ENCODE peak calls at places on chromosomes 2 and 18, in seven cellular contexts. One of them, this sample, is unnamed.

GRCh38 chr2:80364511-80365212 is 60.1 kb upstream of the LRRTM1 start:
- DNase-seq in ACHN: no peak
- DNase-seq in A549: no peak
- DNase-seq in ELF-1: peak; percentile 10
- DNase-seq in amniotic stem cell: no peak
- DNase-seq in iris pigment epithelial cell: no peak
- DNase-seq in activated effector memory CD4-positive, alpha-beta T cell treated with Interleukin-2 at 50 U/mL for 16 hours: no peak
- DNase-seq in this sample: no peak

GRCh38 chr18:79951545-79952456 is at the start of gene SLC66A2:
- DNase-seq in ACHN: peak; percentile 79
- DNase-seq in A549: peak; percentile 66
- DNase-seq in ELF-1: peak; percentile 74
- DNase-seq in amniotic stem cell: peak; percentile 69
- DNase-seq in iris pigment epithelial cell: peak; percentile 84
- DNase-seq in activated effector memory CD4-positive, alpha-beta T cell treated with Interleukin-2 at 50 U/mL for 16 hours: peak; percentile 92
- DNase-seq in this sample: peak; percentile 84

GRCh38 chr2:48232351-48232750 is 297.6 kb upstream of the STON1 start:
- DNase-seq in ACHN: no peak
- DNase-seq in A549: no peak
- DNase-seq in ELF-1: no peak
- DNase-seq in amniotic stem cell: no peak
- DNase-seq in iris pigment epithelial cell: no peak
- DNase-seq in activated effector memory CD4-positive, alpha-beta T cell treated with Interleukin-2 at 50 U/mL for 16 hours: no peak
- DNase-seq in this sample: peak; percentile 44

GRCh38 chr2:171615071-171615470 is 72.2 kb upstream of the DYNC1I2 start:
- DNase-seq in ACHN: no peak
- DNase-seq in A549: no peak
- DNase-seq in ELF-1: no peak
- DNase-seq in amniotic stem cell: no peak
- DNase-seq in iris pigment epithelial cell: peak; percentile 59
- DNase-seq in activated effector memory CD4-positive, alpha-beta T cell treated with Interleukin-2 at 50 U/mL for 16 hours: no peak
- DNase-seq in this sample: no peak

GRCh38 chr2:104854507-104855173 is 725 bp downstream of the POU3F3 start:
- DNase-seq in ACHN: peak; percentile 65
- DNase-seq in A549: no peak
- DNase-seq in ELF-1: peak; percentile 34
- DNase-seq in amniotic stem cell: no peak
- DNase-seq in iris pigment epithelial cell: no peak
- DNase-seq in activated effector memory CD4-positive, alpha-beta T cell treated with Interleukin-2 at 50 U/mL for 16 hours: no peak
- DNase-seq in this sample: peak; percentile 64

GRCh38 chr2:180291060-180291459 is 284.0 kb upstream of the CWC22 start:
- DNase-seq in ACHN: no peak
- DNase-seq in A549: peak; percentile 16
- DNase-seq in ELF-1: no peak
- DNase-seq in amniotic stem cell: no peak
- DNase-seq in iris pigment epithelial cell: no peak
- DNase-seq in activated effector memory CD4-positive, alpha-beta T cell treated with Interleukin-2 at 50 U/mL for 16 hours: no peak
- DNase-seq in this sample: peak; percentile 10

GRCh38 chr2:228401065-228401912 is 219.8 kb upstream of the SPHKAP start:
- DNase-seq in ACHN: no peak
- DNase-seq in A549: no peak
- DNase-seq in ELF-1: peak; percentile 10
- DNase-seq in amniotic stem cell: no peak
- DNase-seq in iris pigment epithelial cell: peak; percentile 16
- DNase-seq in activated effector memory CD4-positive, alpha-beta T cell treated with Interleukin-2 at 50 U/mL for 16 hours: no peak
- DNase-seq in this sample: no peak

GRCh38 chr2:46717733-46718121 is 197.9 kb downstream of the MCFD2 start:
- DNase-seq in ACHN: no peak
- DNase-seq in A549: no peak
- DNase-seq in ELF-1: no peak
- DNase-seq in amniotic stem cell: no peak
- DNase-seq in iris pigment epithelial cell: peak; percentile 61
- DNase-seq in activated effector memory CD4-positive, alpha-beta T cell treated with Interleukin-2 at 50 U/mL for 16 hours: no peak
- DNase-seq in this sample: no peak

GRCh38 chr2:102100371-102101096 is 42.0 kb upstream of the IL1R1 start:
- DNase-seq in ACHN: no peak
- DNase-seq in A549: peak; percentile 65
- DNase-seq in ELF-1: peak; percentile 12
- DNase-seq in amniotic stem cell: no peak
- DNase-seq in iris pigment epithelial cell: peak; percentile 61
- DNase-seq in activated effector memory CD4-positive, alpha-beta T cell treated with Interleukin-2 at 50 U/mL for 16 hours: no peak
- DNase-seq in this sample: no peak

GRCh38 chr2:75456825-75457224 is 103.9 kb downstream of the EVA1A start:
- DNase-seq in ACHN: no peak
- DNase-seq in A549: no peak
- DNase-seq in ELF-1: no peak
- DNase-seq in amniotic stem cell: no peak
- DNase-seq in iris pigment epithelial cell: no peak
- DNase-seq in activated effector memory CD4-positive, alpha-beta T cell treated with Interleukin-2 at 50 U/mL for 16 hours: no peak
- DNase-seq in this sample: no peak

GRCh38 chr2:159855153-159856140 is 57.4 kb upstream of the CD302 start:
- DNase-seq in ACHN: no peak
- DNase-seq in A549: no peak
- DNase-seq in ELF-1: no peak
- DNase-seq in amniotic stem cell: no peak
- DNase-seq in iris pigment epithelial cell: peak; percentile 80
- DNase-seq in activated effector memory CD4-positive, alpha-beta T cell treated with Interleukin-2 at 50 U/mL for 16 hours: no peak
- DNase-seq in this sample: no peak

GRCh38 chr2:43114210-43114609 is 112.2 kb downstream of the ZFP36L2 start:
- DNase-seq in ACHN: no peak
- DNase-seq in A549: no peak
- DNase-seq in ELF-1: no peak
- DNase-seq in amniotic stem cell: no peak
- DNase-seq in iris pigment epithelial cell: peak; percentile 45
- DNase-seq in activated effector memory CD4-positive, alpha-beta T cell treated with Interleukin-2 at 50 U/mL for 16 hours: no peak
- DNase-seq in this sample: peak; percentile 66

GRCh38 chr2:230512955-230513748 is 97.2 kb downstream of the SP100 start:
- DNase-seq in ACHN: no peak
- DNase-seq in A549: peak; percentile 31
- DNase-seq in ELF-1: no peak
- DNase-seq in amniotic stem cell: no peak
- DNase-seq in iris pigment epithelial cell: peak; percentile 14
- DNase-seq in activated effector memory CD4-positive, alpha-beta T cell treated with Interleukin-2 at 50 U/mL for 16 hours: no peak
- DNase-seq in this sample: no peak

GRCh38 chr2:186588421-186588820 is 1.4 kb upstream of the ITGAV start:
- DNase-seq in ACHN: no peak
- DNase-seq in A549: no peak
- DNase-seq in ELF-1: no peak
- DNase-seq in amniotic stem cell: no peak
- DNase-seq in iris pigment epithelial cell: no peak
- DNase-seq in activated effector memory CD4-positive, alpha-beta T cell treated with Interleukin-2 at 50 U/mL for 16 hours: no peak
- DNase-seq in this sample: no peak